ENCODE peak calls at places on chromosomes 13 and 19, in eight cellular contexts. N is hepatocyte, C is neural progenitor cell, U is GM23248, P is GM23338, M is SK-N-SH, J is HCT116, Q is MM.1S. B is an unnamed sample. For H3K27me3, the result is how much of the 10 kb centered on the place peaks cover.

GRCh38 chr19:5615756-5616327 is 6.7 kb downstream of the SAFB2 start:
- DNase-seq in N (no peak), C (no peak), U (peak), P (no peak), M (no peak), J (no peak), Q (no peak), B (no peak)

GRCh38 chr13:20472531-20472930 is 53.1 kb downstream of the CRYL1 start:
- DNase-seq in N (no peak), C (no peak), U (no peak), P (no peak), M (no peak), J (no peak), Q (no peak), B (no peak)

GRCh38 chr19:6711605-6712004 is 8.8 kb downstream of the C3 start:
- DNase-seq in N (no peak), C (no peak), U (no peak), P (no peak), M (no peak), J (no peak), Q (no peak), B (no peak)

GRCh38 chr13:34116651-34117050 is 298.7 kb downstream of the RFC3 start:
- DNase-seq in N (no peak), C (no peak), U (no peak), P (no peak), M (no peak), J (no peak), Q (no peak), B (no peak)

GRCh38 chr19:53517114-53517741 is 20.7 kb upstream of the ZNF331 start:
- DNase-seq in N (no peak), C (no peak), U (no peak), P (no peak), M (no peak), J (no peak), Q (no peak), B (no peak)

GRCh38 chr13:43572601-43573360 is 214.0 kb downstream of the ENOX1 start:
- DNase-seq in N (no peak), C (peak), U (peak), P (no peak), M (no peak), J (no peak), Q (no peak), B (peak)

GRCh38 chr13:20165417-20166257 is 4.8 kb upstream of the GJA3 start:
- DNase-seq in N (no peak), C (no peak), U (no peak), P (no peak), M (no peak), J (no peak), Q (no peak), B (peak)

GRCh38 chr19:14127929-14128509 is 8.4 kb downstream of the ASF1B start:
- DNase-seq in N (no peak), C (no peak), U (no peak), P (no peak), M (no peak), J (no peak), Q (peak), B (no peak)

GRCh38 chr19:4524808-4525562 is 6.7 kb upstream of the PLIN4 start:
- DNase-seq in N (peak), C (peak), U (peak), P (peak), M (peak), J (peak), Q (peak), B (peak)

GRCh38 chr13:85406269-85406975 is 392.8 kb downstream of the SLITRK6 start:
- DNase-seq in N (no peak), C (no peak), U (no peak), P (no peak), M (no peak), J (no peak), Q (no peak), B (no peak)

GRCh38 chr19:46728693-46729339 is 11.9 kb upstream of the PRKD2 start:
- DNase-seq in N (peak), C (peak), U (peak), P (peak), M (peak), J (no peak), Q (peak), B (peak)

GRCh38 chr19:3743486-3743885 is 18.0 kb downstream of the APBA3 start:
- DNase-seq in N (no peak), C (no peak), U (peak), P (peak), M (no peak), J (no peak), Q (no peak), B (no peak)

GRCh38 chr13:46382224-46382623 is 4.8 kb downstream of the RUBCNL start:
- DNase-seq in N (no peak), C (no peak), U (no peak), P (no peak), M (no peak), J (no peak), Q (no peak), B (no peak)

GRCh38 chr13:60571571-60571970 is 174.6 kb downstream of the TDRD3 start:
- DNase-seq in N (no peak), C (no peak), U (no peak), P (no peak), M (no peak), J (no peak), Q (no peak), B (no peak)

GRCh38 chr13:97417698-97418097 is 16.3 kb upstream of the RAP2A start:
- DNase-seq in N (no peak), C (no peak), U (no peak), P (peak), M (no peak), J (no peak), Q (no peak), B (no peak)

GRCh38 chr13:23731709-23732108 is 157.5 kb downstream of the MIPEP start:
- DNase-seq in N (no peak), C (no peak), U (peak), P (no peak), M (no peak), J (no peak), Q (no peak), B (no peak)

GRCh38 chr13:48891586-48891985 is 84.1 kb upstream of the FNDC3A start:
- DNase-seq in N (peak), C (no peak), U (peak), P (no peak), M (no peak), J (peak), Q (no peak), B (peak)

GRCh38 chr19:8308891-8309291 is 733 bp upstream of the CD320 start:
- DNase-seq in N (no peak), C (no peak), U (no peak), P (no peak), M (no peak), J (no peak), Q (no peak), B (no peak)

GRCh38 chr19:8585894-8586750 is 8.9 kb upstream of the MYO1F start:
- DNase-seq in N (peak), C (peak), U (peak), P (peak), M (peak), J (peak), Q (peak), B (peak)

GRCh38 chr13:28471408-28471807 is 23.5 kb downstream of the FLT1 start:
- DNase-seq in N (no peak), C (no peak), U (no peak), P (no peak), M (no peak), J (no peak), Q (no peak), B (no peak)

GRCh38 chr13:96822900-96823299 is 171.4 kb downstream of the OXGR1 start:
- DNase-seq in N (peak), C (peak), U (peak), P (peak), M (peak), J (peak), Q (peak), B (peak)

DNA sequence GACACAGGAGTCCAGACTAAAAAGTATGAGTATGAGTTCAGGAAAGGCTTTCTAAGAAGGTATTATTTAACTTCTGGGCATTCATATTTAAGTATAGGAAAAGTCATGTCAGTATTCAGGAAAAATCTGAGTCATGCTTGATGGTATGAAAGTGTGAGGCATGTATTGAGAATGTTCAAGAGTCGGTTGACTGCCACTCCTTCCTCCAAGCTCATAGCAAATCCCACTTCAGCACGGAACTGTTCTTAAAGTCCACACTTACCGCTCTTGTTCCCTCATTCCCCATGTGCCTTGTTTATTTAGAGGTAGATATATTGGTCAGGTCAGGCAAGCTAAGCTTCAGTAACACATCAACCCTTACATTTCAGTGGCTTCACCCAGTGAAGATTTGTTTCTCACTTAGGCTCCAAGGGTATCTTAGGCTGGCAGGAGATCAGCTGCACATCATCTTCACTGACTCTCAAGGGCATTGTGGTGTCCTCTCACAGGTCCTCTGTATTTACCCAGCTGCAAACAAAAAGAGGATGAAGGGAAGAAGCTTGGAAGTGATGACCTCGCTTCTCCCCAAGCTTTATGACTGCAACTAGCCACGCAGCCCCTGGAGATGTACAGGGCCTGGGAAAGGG is 1189.2 kb downstream of the EFNB2 start:
- DNase-seq in N (peak), C (no peak), U (peak), P (no peak), M (no peak), J (peak), Q (no peak), B (peak)
- TF ChIP-seq EZH2phosphoT487 in N (no peak), C (no peak), U (no peak), P (no peak), M (no peak), J (no peak), Q (no peak), B (no peak)

DNA sequence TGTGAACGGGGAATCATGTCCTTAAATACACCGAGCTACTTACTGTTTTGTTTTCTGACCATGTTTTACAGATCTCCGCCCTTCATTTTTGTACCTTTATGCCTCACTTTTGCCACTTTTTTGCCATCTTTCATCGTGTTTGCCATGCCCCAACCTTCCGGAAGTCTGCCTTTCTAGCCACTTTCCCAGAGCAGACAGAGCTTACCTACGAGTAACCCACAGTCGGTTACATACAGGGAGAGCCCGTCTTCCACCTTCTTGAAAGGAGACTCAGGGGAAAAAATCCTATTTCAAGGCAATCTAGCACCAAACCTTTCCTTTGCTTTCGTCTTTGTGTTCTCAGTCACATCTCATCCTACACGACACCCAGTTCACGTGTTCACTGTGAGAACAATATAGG is 26.1 kb downstream of the RFPL4AL1 start:
- DNase-seq in N (no peak), C (no peak), U (no peak), P (no peak), M (no peak), J (no peak), Q (no peak), B (no peak)
- H3K27me3 ChIP-seq in N (under half), C (under half), U (under half), P (under half), M (under half), J (under half), Q (under half), B (half or more)

GRCh38 chr13:108508263-108508662 is 121.1 kb upstream of the MYO16 start:
- DNase-seq in N (peak), C (peak), U (peak), P (peak), M (peak), J (peak), Q (no peak), B (peak)
- TF ChIP-seq EZH2phosphoT487 in N (no peak), C (no peak), U (no peak), P (no peak), M (no peak), J (no peak), Q (no peak), B (no peak)

GRCh38 chr19:29512748-29513147 is 13.0 kb upstream of the VSTM2B start:
- DNase-seq in N (no peak), C (no peak), U (no peak), P (no peak), M (no peak), J (no peak), Q (no peak), B (no peak)

GRCh38 chr19:29514525-29515232 is 11.1 kb upstream of the VSTM2B start:
- DNase-seq in N (no peak), C (no peak), U (peak), P (no peak), M (no peak), J (no peak), Q (no peak), B (no peak)

GRCh38 chr19:29509456-29509855 is 16.3 kb upstream of the VSTM2B start:
- DNase-seq in N (no peak), C (no peak), U (no peak), P (no peak), M (no peak), J (no peak), Q (no peak), B (no peak)

GRCh38 chr19:29510701-29511265 is 15.0 kb upstream of the VSTM2B start:
- DNase-seq in N (no peak), C (peak), U (no peak), P (peak), M (no peak), J (no peak), Q (no peak), B (no peak)

GRCh38 chr19:29511768-29512167 is 14.0 kb upstream of the VSTM2B start:
- DNase-seq in N (no peak), C (no peak), U (no peak), P (no peak), M (no peak), J (no peak), Q (no peak), B (no peak)
- H3K27me3 ChIP-seq in N (under half), C (under half), U (under half), P (under half), M (under half), J (under half), Q (under half), B (under half)

DNA sequence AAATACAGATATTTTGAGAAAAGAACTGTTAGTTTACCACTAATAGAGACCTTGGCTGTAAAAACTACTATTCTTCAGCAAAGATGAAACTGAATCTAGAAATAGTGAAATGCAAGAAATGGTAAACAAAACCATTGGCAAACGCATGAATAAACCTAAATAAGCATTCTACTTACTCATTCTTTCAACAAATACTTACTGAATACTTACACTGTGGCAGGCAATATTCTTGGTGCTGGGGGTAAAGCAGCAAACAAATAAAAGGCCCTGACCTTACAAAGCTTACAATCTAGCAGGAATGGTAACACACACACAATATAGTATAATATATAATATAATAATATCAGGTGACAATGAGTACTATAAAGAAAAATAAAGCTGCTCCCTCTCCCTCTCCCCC is 38.7 kb downstream of the KATNAL1 start:
- DNase-seq in N (no peak), C (no peak), U (no peak), P (no peak), M (no peak), J (no peak), Q (no peak), B (no peak)
- TF ChIP-seq EZH2phosphoT487 in N (no peak), C (no peak), U (no peak), P (no peak), M (no peak), J (no peak), Q (no peak), B (no peak)

DNA sequence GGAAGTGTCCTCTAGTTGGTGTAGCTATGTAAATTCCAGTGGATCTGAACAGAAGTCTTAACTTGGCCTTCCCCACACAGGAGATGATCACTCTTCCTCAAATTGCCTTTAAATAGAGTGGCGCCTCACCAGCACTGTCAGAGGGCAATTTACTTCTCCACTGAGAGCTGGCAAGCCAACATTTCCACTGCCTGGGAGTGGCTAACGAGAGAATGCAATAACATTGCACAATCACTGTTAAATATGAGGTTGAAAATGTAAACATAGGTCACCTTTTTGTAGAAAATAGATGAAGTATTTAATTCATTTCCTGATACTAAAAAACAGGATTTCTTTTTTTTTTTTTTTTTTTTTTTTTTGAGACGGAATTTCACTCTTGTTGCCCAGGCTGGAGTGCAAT is 55.4 kb upstream of the UBL3 start:
- DNase-seq in N (peak), C (no peak), U (peak), P (no peak), M (no peak), J (no peak), Q (no peak), B (peak)
- H3K27me3 ChIP-seq in N (under half), C (under half), U (under half), P (under half), M (under half), J (under half), Q (under half), B (under half)

B was measured in PC-3.